ENCODE peak calls at places on chromosomes 7 and 10, in eight cellular contexts. A, W, M, G, C, Q, J and U are unnamed samples.

GRCh38 chr10:126264089-126265018 is 123.9 kb downstream of the ADAM12 start:
- DNase-seq in A (no peak), W (no peak), M (no peak), G (no peak), C (no peak), Q (no peak), J (no peak), U (no peak)

GRCh38 chr7:129489491-129489890 is 12.8 kb upstream of the SMKR1 start:
- DNase-seq in A (no peak), W (no peak), M (peak; percentile 40), G (peak; percentile 23), C (no peak), Q (peak; percentile 33), J (no peak), U (no peak)

GRCh38 chr7:36346260-36346831 is 43.3 kb upstream of the ANLN start:
- DNase-seq in A (no peak), W (no peak), M (no peak), G (no peak), C (no peak), Q (no peak), J (peak; percentile 85), U (no peak)

GRCh38 chr10:61662794-61663259 is at the start of gene CABCOCO1:
- DNase-seq in A (peak; percentile 64), W (no peak), M (no peak), G (peak; percentile 42), C (peak; percentile 75), Q (peak; percentile 47), J (no peak), U (peak; percentile 56)

GRCh38 chr10:75977146-75977545 is 545.7 kb downstream of the LRMDA start:
- DNase-seq in A (no peak), W (no peak), M (no peak), G (no peak), C (no peak), Q (no peak), J (no peak), U (no peak)

GRCh38 chr10:17736223-17736622 is 15.8 kb upstream of the TMEM236 start:
- DNase-seq in A (no peak), W (no peak), M (no peak), G (no peak), C (no peak), Q (no peak), J (no peak), U (no peak)

GRCh38 chr10:122323188-122323587 is 51.3 kb upstream of the PLEKHA1 start:
- DNase-seq in A (no peak), W (no peak), M (no peak), G (no peak), C (no peak), Q (no peak), J (no peak), U (no peak)

GRCh38 chr10:14219411-14219810 is 111.3 kb downstream of the FRMD4A start:
- DNase-seq in A (no peak), W (no peak), M (no peak), G (no peak), C (no peak), Q (no peak), J (no peak), U (no peak)

GRCh38 chr7:1919539-1920265 is 249.6 kb downstream of the ELFN1 start:
- DNase-seq in A (peak; percentile 66), W (no peak), M (no peak), G (no peak), C (peak; percentile 42), Q (no peak), J (peak; percentile 51), U (peak; percentile 52)

GRCh38 chr10:98047009-98047741 is 16.8 kb upstream of the CRTAC1 start:
- DNase-seq in A (peak; percentile 61), W (no peak), M (no peak), G (no peak), C (peak; percentile 53), Q (no peak), J (no peak), U (peak; percentile 39)

GRCh38 chr7:52843436-52843835 is 192.0 kb upstream of the POM121L12 start:
- DNase-seq in A (no peak), W (no peak), M (no peak), G (no peak), C (no peak), Q (no peak), J (no peak), U (no peak)

GRCh38 chr7:50598455-50599343 is 33.5 kb upstream of the DDC start:
- DNase-seq in A (no peak), W (no peak), M (no peak), G (no peak), C (no peak), Q (no peak), J (peak; percentile 25), U (no peak)

GRCh38 chr7:24245362-24245761 is 38.6 kb upstream of the NPY start:
- DNase-seq in A (no peak), W (peak; percentile 25), M (no peak), G (no peak), C (no peak), Q (no peak), J (peak; percentile 5), U (no peak)